ENCODE peak calls at places on chromosomes 16 and 17, in eight cellular contexts. A, D, Z, K, C, H, B and Q are unnamed samples.

GRCh38 chr17:38925263-38925995 is at the start of gene LASP1NB:
- DNase-seq in D (no peak), A (peak; percentile 76), K (no peak), B (peak; percentile 25), H (no peak), C (no peak), Z (no peak), Q (no peak)

GRCh38 chr16:86347090-86347489 is 163.2 kb upstream of the FOXF1 start:
- DNase-seq in K (no peak), B (no peak), H (no peak), A (no peak), D (no peak), C (no peak), Z (no peak), Q (no peak)

GRCh38 chr16:85225291-85225690 is 113.0 kb upstream of the CIBAR2 start:
- DNase-seq in C (no peak), D (no peak), Z (no peak), H (no peak), B (no peak), A (no peak), K (no peak), Q (no peak)

GRCh38 chr16:53893731-53894435 is 189.9 kb downstream of the FTO start:
- DNase-seq in H (peak; percentile 50), Z (peak; percentile 23), B (no peak), K (no peak), D (peak; percentile 48), A (no peak), C (no peak), Q (no peak)

GRCh38 chr17:80147035-80147939 is at the start of gene EIF4A3:
- DNase-seq in K (peak; percentile 97), D (peak; percentile 99), Z (peak; percentile 99), C (peak; percentile 99), A (peak; percentile 97), B (peak; percentile 98), H (peak; percentile 99), Q (peak; percentile 100)

GRCh38 chr16:48003226-48003907 is 152.4 kb downstream of the ABCC12 start:
- DNase-seq in C (no peak), A (peak; percentile 39), H (no peak), B (no peak), K (no peak), Z (no peak), D (no peak), Q (no peak)

GRCh38 chr17:3474212-3474611 is 1.6 kb upstream of the ASPA start:
- DNase-seq in C (no peak), H (no peak), K (no peak), Z (no peak), B (no peak), D (no peak), A (no peak), Q (no peak)

GRCh38 chr16:86335266-86336172 is 174.8 kb upstream of the FOXF1 start:
- DNase-seq in C (no peak), Z (no peak), H (no peak), B (no peak), K (no peak), A (no peak), D (no peak), Q (no peak)

GRCh38 chr16:27446721-27447120 is 44.7 kb downstream of the IL21R start:
- DNase-seq in K (no peak), Z (peak; percentile 47), B (no peak), A (no peak), H (no peak), C (no peak), D (no peak), Q (no peak)

GRCh38 chr17:3639981-3640596 is 3.5 kb downstream of the CTNS start:
- DNase-seq in K (no peak), C (no peak), D (no peak), Z (no peak), B (peak; percentile 43), A (no peak), H (no peak), Q (peak; percentile 8)

GRCh38 chr16:17508303-17508702 is 37.5 kb upstream of the XYLT1 start:
- DNase-seq in K (no peak), H (no peak), A (no peak), D (no peak), C (no peak), Z (no peak), B (no peak), Q (no peak)

GRCh38 chr17:81354944-81355327 is 40.3 kb upstream of the BAHCC1 start:
- DNase-seq in A (no peak), Z (no peak), H (no peak), C (no peak), K (no peak), D (no peak), B (no peak), Q (no peak)

GRCh38 chr17:27457405-27457730 is 1.1 kb downstream of the KSR1 start:
- DNase-seq in B (no peak), A (no peak), K (no peak), Z (no peak), H (no peak), D (no peak), C (no peak), Q (no peak)

DNA sequence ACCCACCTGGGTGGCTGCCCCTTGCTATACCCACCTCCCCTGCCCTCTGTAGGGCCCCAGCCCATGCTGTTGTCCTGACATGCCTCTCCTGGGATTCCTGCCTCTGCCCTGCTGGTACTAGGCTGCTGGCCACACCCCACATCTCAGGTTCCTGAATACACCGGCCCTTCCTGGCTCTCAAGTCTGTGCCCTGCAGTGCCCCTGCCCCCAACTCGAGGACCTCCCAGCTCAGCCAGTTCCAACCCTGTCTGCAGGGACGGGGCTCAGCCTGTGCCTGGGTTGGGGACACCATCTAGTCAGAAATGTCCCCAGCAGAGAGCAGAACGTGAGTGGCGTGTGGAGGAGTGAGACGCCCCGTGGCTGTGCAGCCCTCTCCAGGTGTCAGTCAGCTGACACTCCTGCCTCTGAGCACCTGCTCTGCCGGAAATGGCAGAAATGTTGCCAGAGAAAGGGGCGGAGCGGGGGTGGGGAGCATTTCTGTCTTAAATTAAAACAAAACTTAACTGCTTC is 28.7 kb downstream of the ACSF3 start:
- DNase-seq in B (peak; percentile 73), Z (peak; percentile 86), H (no peak), A (no peak), C (no peak), D (peak; percentile 46), K (peak; percentile 60), Q (no peak)
- TF ChIP-seq POLR2AphosphoS5 in B (peak; percentile 36), Z (peak; percentile 60), H (no peak), A (no peak), C (no peak), D (peak; percentile 59), K (no peak), Q (no peak)

GRCh38 chr17:62573480-62574117 is 53.9 kb upstream of the MRC2 start:
- DNase-seq in B (no peak), K (no peak), D (no peak), Z (no peak), H (no peak), C (no peak), A (no peak), Q (no peak)
- TF ChIP-seq POLR2AphosphoS5 in B (no peak), K (no peak), D (no peak), Z (no peak), H (no peak), C (no peak), A (no peak), Q (no peak)

GRCh38 chr17:78133971-78134898 is 3.7 kb downstream of the TMC8 start:
- DNase-seq in H (no peak), Z (peak; percentile 82), K (no peak), B (peak; percentile 76), C (peak; percentile 70), A (peak; percentile 87), D (peak; percentile 54), Q (no peak)
- TF ChIP-seq POLR2AphosphoS5 in H (no peak), Z (no peak), K (peak; percentile 57), B (no peak), C (no peak), A (no peak), D (peak; percentile 43), Q (peak; percentile 38)

DNA sequence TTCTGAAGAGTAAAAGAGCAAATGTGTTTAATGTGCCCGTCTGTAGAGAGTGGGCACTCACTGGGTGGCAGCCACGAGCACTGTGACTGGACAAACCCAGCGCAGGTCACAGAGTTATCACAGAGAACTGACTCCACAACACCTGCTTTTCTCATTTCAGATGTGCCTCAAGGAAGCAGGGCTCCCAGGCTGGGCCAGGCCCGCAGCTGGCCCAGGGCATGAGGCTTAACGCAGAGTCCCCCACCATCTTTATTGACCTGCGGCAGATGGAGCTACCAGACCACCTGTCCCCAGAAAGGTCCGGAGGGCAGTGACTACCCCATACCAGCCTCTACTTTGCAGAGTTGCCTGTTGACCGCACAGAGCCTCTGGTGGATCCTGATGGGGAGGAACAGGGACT is 11.9 kb downstream of the DNAAF8 start:
- DNase-seq in D (no peak), H (no peak), K (no peak), A (no peak), C (no peak), B (peak; percentile 30), Z (no peak), Q (no peak)
- TF ChIP-seq POLR2AphosphoS5 in D (no peak), H (no peak), K (no peak), A (no peak), C (no peak), B (no peak), Z (no peak), Q (no peak)

GRCh38 chr17:82813299-82814051 is 26.3 kb downstream of the ZNF750 start:
- DNase-seq in Z (no peak), H (no peak), K (no peak), C (no peak), B (no peak), D (no peak), A (no peak), Q (no peak)

GRCh38 chr17:82812058-82812457 is 27.8 kb downstream of the ZNF750 start:
- DNase-seq in H (no peak), D (no peak), Z (no peak), B (no peak), C (no peak), A (no peak), K (no peak), Q (no peak)

GRCh38 chr17:82808921-82809905 is 30.6 kb downstream of the ZNF750 start:
- DNase-seq in H (no peak), K (no peak), A (no peak), D (no peak), C (no peak), Z (no peak), B (no peak), Q (no peak)

GRCh38 chr17:82812601-82813000 is 27.2 kb downstream of the ZNF750 start:
- DNase-seq in K (no peak), H (no peak), B (no peak), Z (no peak), D (no peak), C (no peak), A (no peak), Q (no peak)

GRCh38 chr17:82810644-82811430 is 29.0 kb downstream of the ZNF750 start:
- DNase-seq in A (no peak), Z (no peak), K (no peak), D (no peak), C (no peak), H (no peak), B (no peak), Q (no peak)
- TF ChIP-seq POLR2AphosphoS5 in A (no peak), Z (no peak), K (no peak), D (no peak), C (no peak), H (no peak), B (no peak), Q (no peak)

GRCh38 chr16:70610273-70611223 is 35.8 kb upstream of the IL34 start:
- DNase-seq in Z (peak; percentile 43), D (no peak), C (no peak), B (no peak), K (no peak), H (peak; percentile 77), A (no peak), Q (no peak)
- TF ChIP-seq POLR2AphosphoS5 in Z (no peak), D (no peak), C (no peak), B (no peak), K (no peak), H (no peak), A (no peak), Q (no peak)